ENCODE peak calls at places on chromosomes 13 and 19, in five cellular contexts. G is fibroblast of pulmonary artery, S is gastrocnemius medialis, K is body of pancreas, H is OCI-LY7. C is an unnamed sample.

GRCh38 chr19:17052439-17052838 is 22.8 kb downstream of the HAUS8 start:
- DNase-seq in S (no peak), G (peak), H (peak), K (peak), C (no peak)

GRCh38 chr13:110726726-110727125 is 13.2 kb downstream of the ING1 start:
- DNase-seq in G (no peak), K (no peak), H (peak), S (no peak), C (peak)

GRCh38 chr19:17577698-17578097 is 22.2 kb downstream of the COLGALT1 start:
- DNase-seq in S (no peak), K (no peak), H (no peak), G (no peak), C (peak)

GRCh38 chr19:6092329-6093286 is 17.7 kb downstream of the RFX2 start:
- DNase-seq in S (peak), K (peak), H (no peak), G (peak), C (no peak)

GRCh38 chr19:51195316-51195586 is 29.6 kb upstream of the CD33 start:
- DNase-seq in G (no peak), H (no peak), K (no peak), S (no peak), C (no peak)

GRCh38 chr13:98141938-98142426 is 912 bp upstream of the FARP1 start:
- DNase-seq in H (no peak), K (peak), G (no peak), S (peak), C (peak)

GRCh38 chr13:34578917-34579316 is 363.2 kb upstream of the NBEA start:
- DNase-seq in K (no peak), S (no peak), H (no peak), G (no peak), C (no peak)

GRCh38 chr19:58468216-58468839 is 1.4 kb downstream of the ZNF324 start:
- DNase-seq in S (no peak), G (no peak), K (no peak), H (no peak), C (no peak)

GRCh38 chr13:62357887-62358645 is 942.4 kb upstream of the PCDH20 start:
- DNase-seq in H (peak), K (no peak), G (peak), S (no peak), C (peak)

GRCh38 chr13:82962422-82962821 is 919.9 kb downstream of the SLITRK1 start:
- DNase-seq in S (no peak), H (no peak), G (peak), K (no peak), C (no peak)

GRCh38 chr13:53250272-53250875 is 221.8 kb downstream of the OLFM4 start:
- DNase-seq in H (peak), G (peak), S (no peak), K (peak), C (peak)

GRCh38 chr13:65856464-65856863 is 1373.7 kb downstream of the PCDH9 start:
- DNase-seq in H (no peak), K (no peak), G (peak), S (no peak), C (no peak)

GRCh38 chr13:31426395-31426794 is 226.6 kb downstream of the B3GLCT start:
- DNase-seq in S (no peak), G (no peak), K (no peak), H (no peak), C (no peak)

GRCh38 chr19:795691-796581 is 1.3 kb upstream of the PTBP1 start:
- DNase-seq in G (no peak), K (no peak), S (no peak), H (no peak), C (no peak)

GRCh38 chr19:5193192-5193591 is 147.4 kb downstream of the PTPRS start:
- DNase-seq in S (no peak), H (no peak), K (no peak), G (no peak), C (no peak)

GRCh38 chr13:26255717-26256277 is 1.9 kb downstream of the CDK8 start:
- DNase-seq in S (no peak), G (peak), H (peak), K (no peak), C (no peak)

GRCh38 chr13:97889803-97890202 is 63.7 kb upstream of the IPO5 start:
- DNase-seq in S (peak), K (no peak), H (no peak), G (no peak), C (no peak)

GRCh38 chr13:44710576-44710975 is 134.4 kb upstream of the TSC22D1 start:
- DNase-seq in K (no peak), S (no peak), G (peak), H (no peak), C (peak)

GRCh38 chr13:91199866-91200265 is 147.6 kb upstream of the MIR17HG start:
- DNase-seq in H (no peak), G (no peak), S (no peak), K (no peak), C (no peak)

GRCh38 chr13:90415902-90416301 is 931.6 kb upstream of the MIR17HG start:
- DNase-seq in H (no peak), G (no peak), S (no peak), K (no peak), C (no peak)

GRCh38 chr13:42574011-42574410 is at the start of gene TNFSF11:
- DNase-seq in K (no peak), G (no peak), S (no peak), H (no peak), C (peak)

GRCh38 chr19:46372901-46373572 is 26.1 kb downstream of the PPP5C start:
- DNase-seq in S (no peak), K (no peak), H (no peak), G (peak), C (no peak)
- TF ChIP-seq CTCF in S (no peak), K (no peak), H (peak), G (peak), C (no peak)

GRCh38 chr19:28426902-28427232 is 786.1 kb downstream of the UQCRFS1 start:
- DNase-seq in G (peak), S (no peak), K (no peak), H (peak), C (no peak)
- TF ChIP-seq CTCF in G (no peak), S (no peak), K (no peak), H (no peak), C (no peak)

GRCh38 chr13:49443689-49444516 is at the start of the genes CAB39L and SETDB2:
- DNase-seq in H (peak), S (peak), K (peak), G (peak), C (peak)
- TF ChIP-seq CTCF in H (peak), S (peak), K (peak), G (peak), C (peak)

DNA sequence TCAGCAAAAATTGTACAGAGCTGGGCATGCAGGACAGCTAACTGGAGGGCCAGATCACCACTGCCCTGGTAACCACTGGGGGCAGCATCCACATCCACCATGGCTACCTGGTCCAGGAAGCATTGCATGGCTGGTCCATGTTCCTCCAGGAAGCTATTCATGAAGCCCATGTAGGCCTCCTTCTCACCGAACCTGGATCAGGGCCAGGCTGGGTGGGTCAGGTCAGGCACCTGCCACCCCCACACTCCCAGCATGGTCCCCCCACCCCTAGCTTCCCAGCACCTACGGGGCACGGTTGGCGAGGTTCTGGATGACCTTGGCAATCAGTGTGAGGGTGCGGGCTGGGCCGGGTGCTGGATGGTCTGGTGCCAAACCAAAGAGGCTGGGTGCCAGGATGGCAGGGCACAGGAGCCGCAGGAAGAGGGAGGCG is 4.6 kb upstream of the WIZ start:
- DNase-seq in G (no peak), K (peak), H (no peak), S (no peak), C (no peak)
- TF ChIP-seq CTCF in G (peak), K (no peak), H (peak), S (no peak), C (no peak)

GRCh38 chr19:37903096-37903495 is 3.3 kb downstream of the WDR87 start:
- DNase-seq in S (no peak), K (no peak), H (no peak), G (no peak), C (no peak)

GRCh38 chr19:37909661-37910199 is 2.7 kb downstream of the SIPA1L3 start:
- DNase-seq in G (no peak), K (no peak), H (no peak), S (no peak), C (no peak)

GRCh38 chr19:37906868-37907734 is at the start of gene SIPA1L3:
- DNase-seq in S (peak), H (peak), K (peak), G (peak), C (peak)

GRCh38 chr19:37907735-37908066 is 693 bp downstream of the SIPA1L3 start:
- DNase-seq in K (no peak), H (no peak), S (no peak), G (peak), C (no peak)

GRCh38 chr19:37905936-37906867 is at the start of gene WDR87:
- DNase-seq in G (peak), H (peak), K (peak), S (no peak), C (peak)
- TF ChIP-seq CTCF in G (no peak), H (no peak), K (no peak), S (no peak), C (no peak)

GRCh38 chr19:48290341-48290922 is 20.6 kb downstream of the ZNF114 start:
- DNase-seq in S (no peak), K (no peak), H (no peak), G (peak), C (peak)
- TF ChIP-seq CTCF in S (no peak), K (no peak), H (no peak), G (peak), C (no peak)

DNA sequence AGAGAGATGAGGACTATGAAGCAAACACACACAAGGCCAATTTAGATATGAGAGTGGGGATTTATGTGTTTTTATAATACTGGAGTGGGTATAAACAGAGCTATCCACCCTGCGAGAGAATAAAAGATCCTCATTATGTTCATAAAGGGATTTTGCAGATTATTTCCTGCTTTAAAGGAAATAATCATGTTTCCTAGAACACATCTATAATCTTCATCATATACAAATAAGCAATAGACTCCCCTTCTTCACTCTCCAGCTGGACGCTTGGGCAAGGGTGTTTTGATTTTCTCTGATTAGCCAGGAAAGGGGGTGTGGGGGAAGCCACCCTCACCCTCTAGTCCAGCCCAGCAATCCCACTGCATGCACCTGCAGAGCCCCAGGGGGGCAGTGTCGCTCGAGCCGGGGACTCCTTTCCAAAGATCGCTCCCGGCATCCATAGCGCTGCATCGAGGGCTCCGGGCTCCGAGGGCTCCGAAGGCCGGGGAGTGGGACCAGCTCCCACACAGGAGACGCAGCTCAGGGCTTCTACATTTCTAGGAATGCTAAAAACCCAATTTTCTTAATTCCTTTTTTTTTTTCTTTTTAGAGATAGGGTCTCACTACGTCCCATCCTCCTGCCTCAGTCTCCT is 38.6 kb downstream of the LATS2 start:
- DNase-seq in K (no peak), G (no peak), H (no peak), S (peak), C (no peak)
- TF ChIP-seq CTCF in K (no peak), G (no peak), H (no peak), S (no peak), C (no peak)

DNA sequence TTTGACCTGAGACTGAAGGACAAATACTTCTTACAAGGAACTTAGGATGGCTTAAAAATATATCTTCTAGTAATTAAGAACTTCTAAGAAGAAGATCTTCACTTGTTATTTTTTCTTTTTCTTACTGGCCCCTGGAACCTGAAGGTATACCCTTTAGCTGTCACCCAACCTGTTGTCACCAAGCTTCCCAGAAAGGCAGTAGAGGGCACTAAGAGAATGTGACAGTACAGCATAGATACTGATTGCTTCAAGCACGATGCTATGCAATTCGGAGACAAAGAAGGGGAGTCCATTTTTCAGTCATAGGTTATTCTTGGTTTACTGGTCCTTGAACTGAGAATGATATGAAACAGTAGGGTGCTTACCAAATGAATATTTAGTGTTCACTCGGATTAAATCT is 208.3 kb upstream of the PCDH9 start:
- DNase-seq in H (no peak), S (no peak), K (no peak), G (no peak), C (no peak)
- TF ChIP-seq CTCF in H (peak), S (no peak), K (no peak), G (no peak), C (no peak)

GRCh38 chr13:48647625-48648024 is 6.1 kb upstream of the CYSLTR2 start:
- DNase-seq in G (no peak), H (peak), S (no peak), K (peak), C (no peak)
- TF ChIP-seq CTCF in G (no peak), H (peak), S (no peak), K (peak), C (no peak)